ENCODE peak calls at places on chromosomes 16 and 17, in nine cellular contexts. A is CD8-positive, alpha-beta T cell; X is lower leg skin; Q is A549; F is Peyer's patch; D is breast epithelium; J is adrenal gland; W is heart right ventricle; V is Panc1. K is an unnamed sample.

GRCh38 chr16:89701425-89702406 is at the start of gene SPATA2L:
- DNase-seq in F (peak; percentile 97), D (peak; percentile 96), W (peak; percentile 81), Q (peak; percentile 92), A (peak; percentile 98), V (peak; percentile 32), J (peak; percentile 95), X (peak; percentile 82), K (peak; percentile 98)

GRCh38 chr16:54466233-54466632 is 179.6 kb upstream of the IRX3 start:
- DNase-seq in J (no peak), F (no peak), X (no peak), V (no peak), D (no peak), A (no peak), W (no peak), Q (no peak), K (no peak)

GRCh38 chr16:69150146-69150865 is 17.9 kb downstream of the UTP4 start:
- DNase-seq in J (peak; percentile 64), A (peak; percentile 60), X (peak; percentile 57), Q (peak; percentile 77), W (peak; percentile 75), F (peak; percentile 46), D (no peak), V (no peak), K (peak; percentile 65)

GRCh38 chr17:11144358-11145233 is 96.4 kb upstream of the SHISA6 start:
- DNase-seq in A (no peak), W (peak; percentile 27), J (peak; percentile 42), Q (peak; percentile 28), X (peak; percentile 23), D (no peak), F (no peak), V (peak; percentile 10), K (peak; percentile 31)

GRCh38 chr16:83994087-83994486 is 26.0 kb downstream of the NECAB2 start:
- DNase-seq in X (no peak), Q (peak; percentile 75), V (no peak), F (no peak), J (no peak), D (no peak), W (no peak), A (no peak), K (no peak)

GRCh38 chr16:56710181-56710737 is 19.7 kb upstream of the NUP93 start:
- DNase-seq in Q (no peak), J (no peak), X (no peak), D (no peak), V (no peak), W (no peak), A (no peak), F (no peak), K (no peak)

GRCh38 chr17:38330941-38331411 is 12.8 kb downstream of the GPR179 start:
- DNase-seq in D (no peak), V (no peak), F (no peak), A (no peak), J (no peak), Q (no peak), W (no peak), X (no peak), K (no peak)

GRCh38 chr17:79991924-79992656 is 43.6 kb downstream of the TBC1D16 start:
- DNase-seq in D (peak; percentile 71), Q (peak; percentile 62), V (no peak), A (no peak), X (no peak), J (no peak), W (peak; percentile 45), F (no peak), K (no peak)

GRCh38 chr17:57838857-57839570 is 10.8 kb downstream of the MRPS23 start:
- DNase-seq in W (no peak), V (no peak), D (no peak), X (no peak), Q (no peak), J (no peak), A (no peak), F (no peak), K (no peak)

GRCh38 chr17:15293558-15293957 is 28.4 kb upstream of the PMP22 start:
- DNase-seq in W (no peak), X (no peak), D (no peak), F (no peak), J (no peak), Q (no peak), V (no peak), A (no peak), K (no peak)

GRCh38 chr17:73705594-73705993 is 61.3 kb upstream of the SDK2 start:
- DNase-seq in J (peak; percentile 51), F (no peak), A (no peak), V (no peak), W (no peak), D (no peak), X (no peak), Q (peak; percentile 28), K (no peak)

GRCh38 chr17:4514206-4514605 is 15.5 kb downstream of the SPNS2 start:
- DNase-seq in A (no peak), V (no peak), W (no peak), Q (no peak), X (no peak), D (peak; percentile 73), J (no peak), F (no peak), K (peak; percentile 84)

GRCh38 chr16:22250522-22250921 is 44.4 kb downstream of the EEF2K start:
- DNase-seq in D (no peak), A (no peak), Q (no peak), F (no peak), X (no peak), W (no peak), V (no peak), J (no peak), K (no peak)

GRCh38 chr17:77307479-77308198 is 166.9 kb downstream of the SEC14L1 start:
- DNase-seq in J (no peak), W (no peak), D (no peak), V (no peak), A (no peak), Q (no peak), X (no peak), F (no peak), K (no peak)

GRCh38 chr16:54297154-54297553 is 10.6 kb upstream of the IRX3 start:
- DNase-seq in F (no peak), D (no peak), Q (no peak), V (no peak), A (no peak), X (no peak), W (no peak), J (no peak), K (no peak)

GRCh38 chr16:50245417-50246298 is 20.7 kb upstream of the ADCY7 start:
- DNase-seq in F (peak; percentile 53), A (peak; percentile 56), Q (peak; percentile 81), J (no peak), X (peak; percentile 79), V (no peak), D (no peak), W (no peak), K (peak; percentile 37)

GRCh38 chr16:85842848-85843247 is 43.4 kb downstream of the COX4I1 start:
- DNase-seq in X (no peak), Q (no peak), A (no peak), D (no peak), W (no peak), V (no peak), J (no peak), F (no peak), K (no peak)

GRCh38 chr17:79476074-79476473 is 134.8 kb downstream of the RBFOX3 start:
- DNase-seq in V (no peak), F (no peak), Q (no peak), J (no peak), A (no peak), W (no peak), D (no peak), X (no peak), K (no peak)

GRCh38 chr16:85819245-85819644 is 19.8 kb downstream of the COX4I1 start:
- DNase-seq in A (peak; percentile 90), J (peak; percentile 76), X (peak; percentile 69), F (peak; percentile 91), D (peak; percentile 85), W (peak; percentile 77), Q (peak; percentile 88), V (peak; percentile 46), K (peak; percentile 81)

GRCh38 chr17:77867308-77867781 is 91.2 kb upstream of the TNRC6C start:
- DNase-seq in W (no peak), A (no peak), X (no peak), D (no peak), F (no peak), J (no peak), Q (no peak), V (no peak), K (no peak)

GRCh38 chr16:74309789-74310781 is 13.5 kb downstream of the PSMD7 start:
- DNase-seq in J (peak; percentile 42), F (no peak), Q (peak; percentile 57), A (no peak), D (no peak), W (no peak), X (no peak), V (peak; percentile 32), K (no peak)

GRCh38 chr17:16973760-16974540 is 2.0 kb upstream of the TNFRSF13B start:
- DNase-seq in W (no peak), A (no peak), X (no peak), D (no peak), Q (no peak), J (no peak), F (peak; percentile 81), V (no peak), K (no peak)

GRCh38 chr16:22194707-22195444 is 11.2 kb upstream of the EEF2K start:
- DNase-seq in D (no peak), X (no peak), W (no peak), A (peak; percentile 14), F (no peak), J (no peak), V (no peak), Q (no peak), K (no peak)

GRCh38 chr17:39965017-39965699 is 2.4 kb downstream of the GSDMA start:
- DNase-seq in A (no peak), Q (no peak), W (no peak), F (no peak), D (no peak), V (no peak), J (no peak), X (no peak), K (no peak)
- H3K4me3 ChIP-seq in A (no peak overlapping the region), Q (no peak overlapping the region), W (no peak overlapping the region), F (no peak overlapping the region), D (no peak overlapping the region), V (no peak overlapping the region), J (no peak overlapping the region), X (no peak overlapping the region), K (no peak overlapping the region)

GRCh38 chr16:2196981-2197511 is 641 bp upstream of the CASKIN1 start:
- DNase-seq in Q (no peak), A (no peak), X (no peak), F (no peak), J (no peak), V (no peak), D (no peak), W (no peak), K (no peak)
- H3K4me3 ChIP-seq in Q (peak overlapping the region; percentile 58), A (no peak overlapping the region), X (no peak overlapping the region), F (peak overlapping the region; percentile 64), J (no peak overlapping the region), V (peak overlapping the region; percentile 20), D (peak overlapping the region; percentile 44), W (no peak overlapping the region), K (peak overlapping the region; percentile 21)

GRCh38 chr17:21511368-21512195 is 135.4 kb downstream of the KCNJ12 start:
- DNase-seq in W (peak; percentile 82), Q (peak; percentile 84), D (peak; percentile 78), A (peak; percentile 69), J (peak; percentile 74), X (peak; percentile 74), F (peak; percentile 68), V (peak; percentile 38), K (peak; percentile 86)
- H3K4me3 ChIP-seq in W (peak overlapping the region; percentile 50), Q (peak overlapping the region; percentile 43), D (peak overlapping the region; percentile 57), A (peak overlapping the region; percentile 52), J (no peak overlapping the region), X (peak overlapping the region; percentile 35), F (peak overlapping the region; percentile 48), V (peak overlapping the region; percentile 50), K (no peak overlapping the region)

GRCh38 chr17:50638572-50638850 is 3.8 kb downstream of the ABCC3 start:
- DNase-seq in V (no peak), J (no peak), D (no peak), X (no peak), Q (peak; percentile 94), F (no peak), W (no peak), A (no peak), K (no peak)
- H3K4me3 ChIP-seq in V (no peak overlapping the region), J (no peak overlapping the region), D (no peak overlapping the region), X (no peak overlapping the region), Q (peak overlapping the region; percentile 92), F (no peak overlapping the region), W (no peak overlapping the region), A (no peak overlapping the region), K (no peak overlapping the region)

K was measured in thyroid gland.